ENCODE peak calls at places on chromosomes 13 and 19, in eight cellular contexts. Q is GM12892, N is uterus, A is prostate gland, K is breast epithelium, L is esophagus squamous epithelium, Z is endothelial cell of umbilical vein, O is stomach. I is an unnamed sample.

GRCh38 chr13:97306646-97307045 is 84.5 kb downstream of the MBNL2 start:
- DNase-seq in N (no peak), Q (no peak), O (no peak), A (no peak), Z (no peak), L (no peak), K (no peak), I (no peak)

GRCh38 chr13:36129539-36129938 is 1.6 kb downstream of the DCLK1 start:
- DNase-seq in N (no peak), K (no peak), O (no peak), A (no peak), L (no peak), Q (no peak), Z (no peak), I (no peak)

GRCh38 chr19:33465834-33466233 is 55.8 kb downstream of the PEPD start:
- DNase-seq in Q (no peak), K (no peak), Z (no peak), L (no peak), A (no peak), N (no peak), O (no peak), I (no peak)

GRCh38 chr19:5892772-5893275 is 10.8 kb downstream of the NDUFA11 start:
- DNase-seq in L (no peak), N (no peak), A (no peak), Q (no peak), O (no peak), K (no peak), Z (no peak), I (no peak)

GRCh38 chr13:63190742-63191141 is 1775.1 kb upstream of the PCDH20 start:
- DNase-seq in O (no peak), Z (no peak), A (no peak), K (no peak), Q (no peak), N (no peak), L (no peak), I (no peak)

GRCh38 chr13:98450495-98451167 is 126.3 kb downstream of the STK24 start:
- DNase-seq in Q (no peak), L (no peak), Z (no peak), O (no peak), A (peak; percentile 73), K (no peak), N (no peak), I (no peak)

GRCh38 chr13:41648314-41648935 is 191.1 kb downstream of the RGCC start:
- DNase-seq in O (no peak), L (no peak), K (no peak), A (no peak), N (no peak), Q (no peak), Z (peak; percentile 91), I (peak; percentile 5)

GRCh38 chr19:47227347-47228167 is 3.4 kb downstream of the BBC3 start:
- DNase-seq in Q (no peak), K (peak; percentile 90), A (peak; percentile 80), N (peak; percentile 89), L (peak; percentile 59), O (peak; percentile 84), Z (peak; percentile 89), I (peak; percentile 78)

GRCh38 chr19:17686027-17686511 is 2.1 kb downstream of the UNC13A start:
- DNase-seq in Q (no peak), L (no peak), Z (no peak), N (no peak), K (no peak), O (no peak), A (no peak), I (no peak)

GRCh38 chr19:281992-282391 is 9.2 kb downstream of the PLPP2 start:
- DNase-seq in K (no peak), L (no peak), Q (no peak), A (no peak), Z (no peak), N (no peak), O (no peak), I (no peak)

GRCh38 chr13:99191336-99191899 is 9.2 kb upstream of the UBAC2 start:
- DNase-seq in N (no peak), A (no peak), L (no peak), K (no peak), Z (no peak), O (no peak), Q (no peak), I (no peak)

GRCh38 chr13:27476943-27477681 is 26.7 kb upstream of the MTIF3 start:
- DNase-seq in L (no peak), N (no peak), Q (peak; percentile 39), O (peak; percentile 76), A (no peak), K (no peak), Z (peak; percentile 8), I (no peak)

GRCh38 chr19:19475845-19476828 is 39.2 kb downstream of the TSSK6 start:
- DNase-seq in O (no peak), Q (no peak), N (no peak), Z (no peak), K (no peak), L (no peak), A (no peak), I (no peak)

GRCh38 chr19:37903096-37903495 is 3.3 kb downstream of the WDR87 start:
- DNase-seq in L (no peak), O (no peak), Z (no peak), A (no peak), Q (no peak), K (no peak), N (no peak), I (no peak)

GRCh38 chr13:35190241-35190640 is 248.2 kb downstream of the NBEA start:
- DNase-seq in N (no peak), A (no peak), Z (no peak), L (no peak), Q (no peak), K (no peak), O (no peak), I (no peak)

GRCh38 chr19:10517760-10518443 is 655 bp upstream of the S1PR5 start:
- DNase-seq in Q (no peak), K (peak; percentile 27), O (no peak), N (no peak), L (no peak), Z (no peak), A (peak; percentile 38), I (peak; percentile 83)

DNA sequence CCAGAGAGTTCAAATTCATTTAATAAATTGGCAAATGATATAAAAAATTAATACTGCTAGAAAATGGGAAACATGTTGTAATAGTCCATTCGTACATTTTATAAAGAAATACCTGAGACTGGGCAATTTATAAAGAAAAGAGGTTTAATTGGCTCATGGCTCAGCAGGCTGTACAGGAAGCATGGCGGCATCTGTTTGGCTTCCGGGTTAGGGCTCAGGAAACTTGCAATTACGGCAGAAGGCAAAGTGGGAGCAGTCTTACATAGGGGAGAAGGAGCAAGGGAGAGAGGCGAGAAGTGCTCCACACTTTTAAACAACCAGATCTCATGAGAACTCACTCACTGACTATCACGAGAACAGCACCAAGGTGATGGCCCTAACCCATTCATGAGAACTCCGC is 512.0 kb downstream of the DACH1 start:
- DNase-seq in L (no peak), N (no peak), Z (no peak), A (no peak), K (no peak), O (no peak), Q (no peak), I (no peak)
- TF ChIP-seq POLR2A in L (no peak), N (no peak), Z (no peak), A (no peak), K (no peak), O (no peak), Q (no peak), I (no peak)

GRCh38 chr13:73324842-73325241 is 266.0 kb downstream of the KLF5 start:
- DNase-seq in O (no peak), A (no peak), K (no peak), N (no peak), Q (no peak), Z (no peak), L (no peak), I (no peak)
- TF ChIP-seq POLR2A in O (no peak), A (no peak), K (no peak), N (no peak), Q (no peak), Z (no peak), L (no peak), I (no peak)

GRCh38 chr19:39481676-39482075 is 1.0 kb downstream of the TIMM50 start:
- DNase-seq in O (no peak), A (no peak), N (no peak), Q (no peak), Z (no peak), K (no peak), L (no peak), I (no peak)

GRCh38 chr19:39481229-39481545 is 549 bp downstream of the TIMM50 start:
- DNase-seq in O (no peak), A (no peak), K (no peak), L (no peak), N (no peak), Q (no peak), Z (no peak), I (no peak)

GRCh38 chr19:39479916-39480315 is 722 bp upstream of the TIMM50 start:
- DNase-seq in Z (no peak), Q (no peak), A (no peak), L (no peak), O (no peak), N (no peak), K (no peak), I (no peak)

GRCh38 chr19:39483141-39483540 is 2.5 kb downstream of the TIMM50 start:
- DNase-seq in N (no peak), Q (no peak), A (no peak), K (no peak), O (no peak), Z (no peak), L (no peak), I (no peak)

GRCh38 chr19:39480337-39481228 is at the start of gene TIMM50:
- DNase-seq in Q (peak; percentile 89), A (peak; percentile 93), K (peak; percentile 94), N (peak; percentile 96), Z (peak; percentile 95), O (peak; percentile 97), L (peak; percentile 90), I (peak; percentile 96)
- TF ChIP-seq POLR2A in Q (peak; percentile 76), A (peak; percentile 58), K (peak; percentile 24), N (peak; percentile 79), Z (peak; percentile 70), O (no peak), L (peak; percentile 6), I (peak; percentile 79)

DNA sequence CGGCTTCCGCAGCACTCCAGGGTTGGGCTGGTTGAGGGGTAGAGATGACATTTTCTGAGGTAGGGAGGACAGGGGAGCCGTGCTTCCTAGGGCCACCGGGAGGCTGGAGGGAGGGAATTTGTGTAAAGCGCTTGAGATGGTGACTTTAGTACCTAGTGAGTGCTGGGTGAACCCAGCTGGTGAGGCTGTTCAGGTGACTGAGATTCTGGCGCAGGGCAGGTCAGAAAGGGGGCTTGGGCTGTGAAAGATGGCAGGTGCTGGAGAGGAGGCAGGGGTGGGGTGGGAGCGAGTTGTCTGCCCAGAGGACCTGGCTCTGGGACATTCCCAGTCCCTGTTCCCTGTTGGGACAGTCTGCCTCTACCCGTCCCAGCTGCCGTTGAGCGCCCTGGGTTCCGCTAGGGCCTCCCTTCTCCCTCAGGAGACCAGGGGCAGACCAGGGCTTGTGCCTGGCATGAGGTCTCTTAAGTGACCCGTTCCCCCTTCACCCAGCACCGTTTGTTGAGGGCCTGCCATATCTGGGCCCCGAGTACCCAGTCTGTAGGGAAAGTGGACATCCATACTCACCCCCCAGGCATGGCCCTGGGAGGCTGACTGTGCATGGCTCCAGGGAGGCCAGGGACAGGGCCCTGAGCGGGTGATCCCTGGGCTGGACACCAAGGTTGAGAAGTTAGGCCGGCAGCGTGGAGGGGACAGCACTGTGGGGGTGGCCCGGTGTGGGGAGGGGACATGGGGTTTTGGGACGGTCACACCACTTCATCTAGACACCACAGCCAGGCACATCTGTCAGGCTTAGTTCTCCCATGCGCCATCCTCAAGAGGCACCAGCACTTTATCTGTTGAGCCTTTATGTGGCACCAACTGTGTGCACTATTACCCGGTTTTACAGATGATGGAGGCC is 5.0 kb downstream of the PTOV1 start:
- DNase-seq in Q (no peak), N (peak; percentile 17), Z (no peak), A (no peak), K (no peak), L (no peak), O (no peak), I (no peak)
- TF ChIP-seq POLR2A in Q (no peak), N (no peak), Z (no peak), A (no peak), K (no peak), L (no peak), O (no peak), I (no peak)

I was measured in H54.